ENCODE peak calls at places on chromosomes 5 and 9, in eight cellular contexts. D is MM.1S, J is GM23248, A is hepatocyte, S is GM23338, F is neural progenitor cell, Y is OCI-LY7, W is HCT116. P is an unnamed sample.

GRCh38 chr5:1385395-1386273 is 40.7 kb upstream of the CLPTM1L start:
- DNase-seq in W (no peak), D (peak; percentile 89), S (peak; percentile 89), J (peak; percentile 66), Y (peak; percentile 81), F (peak; percentile 84), A (peak; percentile 92), P (peak; percentile 93)

GRCh38 chr9:97986466-97986865 is 3.3 kb downstream of the ANP32B start:
- DNase-seq in W (no peak), F (no peak), D (no peak), Y (peak; percentile 61), S (no peak), J (no peak), A (no peak), P (no peak)

GRCh38 chr5:68953885-68954617 is 139.8 kb upstream of the SLC30A5 start:
- DNase-seq in F (no peak), J (peak; percentile 18), S (no peak), Y (no peak), D (no peak), A (peak; percentile 34), W (no peak), P (no peak)

GRCh38 chr9:88322906-88323566 is 65.2 kb upstream of the SPIN1 start:
- DNase-seq in J (peak; percentile 4), A (no peak), Y (peak; percentile 78), D (peak; percentile 90), S (no peak), F (no peak), W (no peak), P (no peak)

GRCh38 chr5:34503379-34504346 is 152.5 kb upstream of the RAI14 start:
- DNase-seq in W (no peak), J (no peak), F (no peak), A (no peak), Y (no peak), D (no peak), S (no peak), P (no peak)

GRCh38 chr5:159310492-159310891 is 19.8 kb downstream of the IL12B start:
- DNase-seq in F (peak; percentile 72), S (peak; percentile 78), D (peak; percentile 70), J (no peak), Y (no peak), A (peak; percentile 74), W (no peak), P (no peak)

GRCh38 chr9:108056805-108057386 is 567.3 kb upstream of the KLF4 start:
- DNase-seq in A (no peak), F (no peak), W (no peak), Y (no peak), S (no peak), D (no peak), J (peak; percentile 90), P (no peak)

GRCh38 chr5:756865-757345 is 27.6 kb downstream of the ZDHHC11B start:
- DNase-seq in S (no peak), W (no peak), Y (no peak), F (no peak), A (peak; percentile 66), D (no peak), J (peak; percentile 12), P (peak; percentile 55)

GRCh38 chr5:133293953-133294352 is 242.1 kb downstream of the HSPA4 start:
- DNase-seq in J (no peak), F (no peak), D (peak; percentile 5), Y (no peak), W (no peak), A (no peak), S (no peak), P (no peak)

GRCh38 chr5:154356256-154356655 is 89.5 kb upstream of the SAP30L start:
- DNase-seq in F (no peak), A (no peak), Y (no peak), D (no peak), J (peak; percentile 69), S (no peak), W (no peak), P (no peak)

GRCh38 chr9:108831496-108832178 is 24.1 kb downstream of the ACTL7B start:
- DNase-seq in W (no peak), D (no peak), J (no peak), F (no peak), A (no peak), S (no peak), Y (no peak), P (no peak)

GRCh38 chr9:5515261-5515650 is 4.9 kb downstream of the PDCD1LG2 start:
- DNase-seq in F (no peak), D (no peak), Y (no peak), W (no peak), A (no peak), S (no peak), J (no peak), P (no peak)

GRCh38 chr5:115170924-115171510 is 1.3 kb upstream of the TRIM36 start:
- DNase-seq in W (no peak), Y (no peak), S (peak; percentile 21), D (no peak), J (peak; percentile 8), A (no peak), F (no peak), P (no peak)

GRCh38 chr9:84339951-84340350 is 607 bp downstream of the SLC28A3 start:
- DNase-seq in S (peak; percentile 30), Y (no peak), A (no peak), W (no peak), D (no peak), F (peak; percentile 41), J (no peak), P (no peak)

GRCh38 chr5:7877851-7878250 is 8.9 kb downstream of the MTRR start:
- DNase-seq in J (peak; percentile 55), D (no peak), F (no peak), S (no peak), W (no peak), A (no peak), Y (no peak), P (no peak)

GRCh38 chr5:139063664-139064054 is 134.5 kb downstream of the SIL1 start:
- DNase-seq in A (no peak), S (no peak), W (no peak), D (no peak), Y (no peak), F (no peak), J (no peak), P (no peak)

GRCh38 chr9:38274746-38275250 is 117.7 kb upstream of the ALDH1B1 start:
- DNase-seq in S (no peak), Y (no peak), D (no peak), F (no peak), J (peak; percentile 8), W (no peak), A (no peak), P (no peak)

GRCh38 chr5:134438268-134438622 is 26.6 kb upstream of the CDKN2AIPNL start:
- DNase-seq in Y (no peak), F (no peak), A (no peak), J (peak; percentile 91), D (no peak), S (no peak), W (no peak), P (no peak)

GRCh38 chr5:32017638-32018429 is 156.3 kb downstream of the GOLPH3 start:
- DNase-seq in Y (peak; percentile 45), W (no peak), A (no peak), J (no peak), F (no peak), D (no peak), S (no peak), P (no peak)

GRCh38 chr5:74952406-74952805 is 86.2 kb upstream of the FAM169A start:
- DNase-seq in S (no peak), D (no peak), W (no peak), A (no peak), F (no peak), J (no peak), Y (no peak), P (no peak)

GRCh38 chr5:110839004-110839403 is 100.2 kb downstream of the SLC25A46 start:
- DNase-seq in F (no peak), D (no peak), Y (no peak), A (no peak), S (no peak), J (peak; percentile 6), W (no peak), P (no peak)

GRCh38 chr5:2991884-2992283 is 240.4 kb upstream of the IRX2 start:
- DNase-seq in W (no peak), J (no peak), S (no peak), D (no peak), A (no peak), F (no peak), Y (no peak), P (no peak)

GRCh38 chr5:178203670-178204204 is 596 bp upstream of the HNRNPAB start:
- DNase-seq in F (no peak), J (no peak), Y (no peak), S (no peak), D (peak; percentile 23), A (no peak), W (no peak), P (no peak)

GRCh38 chr9:96344458-96345180 is 38.9 kb downstream of the SLC35D2 start:
- DNase-seq in F (peak; percentile 44), D (no peak), Y (peak; percentile 2), J (peak; percentile 89), S (peak; percentile 81), W (peak; percentile 73), A (peak; percentile 88), P (peak; percentile 63)

GRCh38 chr5:102048940-102049339 is 247.1 kb downstream of the SLCO4C1 start:
- DNase-seq in W (peak; percentile 19), S (no peak), Y (no peak), F (no peak), D (no peak), J (no peak), A (no peak), P (peak; percentile 9)

DNA sequence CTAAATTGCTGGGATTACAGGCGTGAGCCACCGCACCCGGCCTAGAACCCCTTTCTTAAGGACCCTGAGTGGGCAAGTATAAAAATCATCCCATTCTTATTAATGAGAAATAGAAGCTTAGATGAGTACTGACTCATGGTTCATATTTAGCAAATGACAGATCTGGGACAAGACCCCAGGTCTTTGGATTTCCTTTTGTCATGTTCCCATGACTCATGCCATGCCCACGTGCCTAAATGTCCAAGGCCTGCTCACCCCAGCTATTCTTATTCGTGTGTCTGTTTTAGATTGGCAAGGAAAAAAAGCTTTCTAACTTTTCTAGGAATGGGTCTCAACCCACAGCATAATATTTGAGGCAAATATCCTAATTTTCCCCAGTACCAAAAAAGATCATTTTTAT is 57.7 kb upstream of the RPS23 start:
- DNase-seq in A (no peak), J (peak; percentile 66), F (no peak), S (no peak), W (no peak), Y (no peak), D (no peak), P (no peak)
- TF ChIP-seq EZH2phosphoT487 in A (no peak), J (no peak), F (no peak), S (no peak), W (no peak), Y (no peak), D (no peak), P (no peak)

GRCh38 chr5:107580902-107581823 is 89.6 kb downstream of the EFNA5 start:
- DNase-seq in D (no peak), J (peak; percentile 40), S (no peak), A (no peak), W (no peak), F (no peak), Y (no peak), P (no peak)
- TF ChIP-seq EZH2phosphoT487 in D (no peak), J (no peak), S (no peak), A (no peak), W (no peak), F (no peak), Y (no peak), P (no peak)

GRCh38 chr5:15124461-15124860 is 252.9 kb upstream of the ANKH start:
- DNase-seq in A (no peak), F (no peak), S (no peak), Y (no peak), D (no peak), J (no peak), W (no peak), P (no peak)
- TF ChIP-seq EZH2phosphoT487 in A (no peak), F (no peak), S (no peak), Y (no peak), D (no peak), J (no peak), W (no peak), P (no peak)

GRCh38 chr9:89969156-89969566 is 364.3 kb downstream of the GADD45G start:
- DNase-seq in J (peak; percentile 28), S (no peak), D (no peak), W (no peak), Y (no peak), A (peak; percentile 62), F (no peak), P (no peak)
- TF ChIP-seq EZH2phosphoT487 in J (no peak), S (no peak), D (no peak), W (no peak), Y (no peak), A (no peak), F (no peak), P (no peak)